ENCODE peak calls at places on chromosomes 4 and X, in four cellular contexts. One of them, this sample, is unnamed.

GRCh38 chr4:117868201-117868600 is 166.1 kb upstream of the NDST3 start:
- DNase-seq in lower lobe of right lung: no peak
- DNase-seq in RWPE1: no peak
- DNase-seq in fibroblast of pulmonary artery: no peak
- DNase-seq in this sample: no peak

GRCh38 chr4:151679247-151679646 is 81.6 kb downstream of the GATB start:
- DNase-seq in RWPE1: no peak
- DNase-seq in lower lobe of right lung: no peak
- DNase-seq in fibroblast of pulmonary artery: no peak
- DNase-seq in this sample: no peak

GRCh38 chr4:146511381-146511780 is 10.4 kb downstream of the SLC10A7 start:
- DNase-seq in fibroblast of pulmonary artery: no peak
- DNase-seq in lower lobe of right lung: no peak
- DNase-seq in RWPE1: no peak
- DNase-seq in this sample: no peak

GRCh38 chr4:38567448-38567847 is 96.6 kb upstream of the KLF3 start:
- DNase-seq in lower lobe of right lung: no peak
- DNase-seq in RWPE1: no peak
- DNase-seq in fibroblast of pulmonary artery: no peak
- DNase-seq in this sample: no peak

GRCh38 chr4:121360496-121360895 is 20.3 kb downstream of the QRFPR start:
- DNase-seq in lower lobe of right lung: no peak
- DNase-seq in RWPE1: no peak
- DNase-seq in fibroblast of pulmonary artery: peak
- DNase-seq in this sample: no peak

GRCh38 chr4:15898902-15899301 is 39.6 kb downstream of the FGFBP1 start:
- DNase-seq in lower lobe of right lung: no peak
- DNase-seq in RWPE1: no peak
- DNase-seq in fibroblast of pulmonary artery: no peak
- DNase-seq in this sample: no peak

GRCh38 chr4:4433941-4434340 is 47.0 kb downstream of the NSG1 start:
- DNase-seq in lower lobe of right lung: no peak
- DNase-seq in RWPE1: no peak
- DNase-seq in fibroblast of pulmonary artery: no peak
- DNase-seq in this sample: no peak

GRCh38 chr4:78684196-78685079 is 91.7 kb upstream of the BMP2K start:
- DNase-seq in RWPE1: no peak
- DNase-seq in lower lobe of right lung: no peak
- DNase-seq in fibroblast of pulmonary artery: peak
- DNase-seq in this sample: no peak

GRCh38 chrX:31423575-31424284 is 351.9 kb upstream of the FTHL17 start:
- DNase-seq in fibroblast of pulmonary artery: peak
- DNase-seq in lower lobe of right lung: no peak
- DNase-seq in RWPE1: peak
- DNase-seq in this sample: peak

GRCh38 chrX:153635388-153635787 is 11.6 kb upstream of the DUSP9 start:
- DNase-seq in fibroblast of pulmonary artery: no peak
- DNase-seq in lower lobe of right lung: no peak
- DNase-seq in RWPE1: no peak
- DNase-seq in this sample: no peak

GRCh38 chrX:69153060-69153730 is 12.1 kb downstream of the PJA1 start:
- DNase-seq in fibroblast of pulmonary artery: peak
- DNase-seq in RWPE1: peak
- DNase-seq in lower lobe of right lung: no peak
- DNase-seq in this sample: no peak

GRCh38 chr4:2412534-2412884 is 5.9 kb downstream of the ZFYVE28 start:
- DNase-seq in lower lobe of right lung: no peak
- DNase-seq in RWPE1: no peak
- DNase-seq in fibroblast of pulmonary artery: no peak
- DNase-seq in this sample: no peak

GRCh38 chrX:24860140-24860539 is 155.6 kb downstream of the ARX start:
- DNase-seq in fibroblast of pulmonary artery: peak
- DNase-seq in RWPE1: no peak
- DNase-seq in lower lobe of right lung: no peak
- DNase-seq in this sample: no peak

GRCh38 chrX:146054311-146054710 is 236.7 kb downstream of the SLITRK2 start:
- DNase-seq in lower lobe of right lung: no peak
- DNase-seq in fibroblast of pulmonary artery: no peak
- DNase-seq in RWPE1: no peak
- DNase-seq in this sample: no peak

GRCh38 chrX:115912372-115912897 is 258.1 kb upstream of the AGTR2 start:
- DNase-seq in lower lobe of right lung: no peak
- DNase-seq in fibroblast of pulmonary artery: no peak
- DNase-seq in RWPE1: no peak
- DNase-seq in this sample: no peak
- TF ChIP-seq CTCF in lower lobe of right lung: no peak
- TF ChIP-seq CTCF in fibroblast of pulmonary artery: peak
- TF ChIP-seq CTCF in RWPE1: no peak
- TF ChIP-seq CTCF in this sample: peak

GRCh38 chr4:107153228-107153627 is 117.1 kb upstream of the DKK2 start:
- DNase-seq in lower lobe of right lung: peak
- DNase-seq in fibroblast of pulmonary artery: peak
- DNase-seq in RWPE1: no peak
- DNase-seq in this sample: peak

GRCh38 chr4:107147864-107148263 is 111.8 kb upstream of the DKK2 start:
- DNase-seq in fibroblast of pulmonary artery: no peak
- DNase-seq in RWPE1: no peak
- DNase-seq in lower lobe of right lung: no peak
- DNase-seq in this sample: no peak

GRCh38 chr4:107153956-107154355 is 117.8 kb upstream of the DKK2 start:
- DNase-seq in fibroblast of pulmonary artery: peak
- DNase-seq in RWPE1: no peak
- DNase-seq in lower lobe of right lung: no peak
- DNase-seq in this sample: no peak

GRCh38 chr4:107151173-107151572 is 115.1 kb upstream of the DKK2 start:
- DNase-seq in fibroblast of pulmonary artery: no peak
- DNase-seq in RWPE1: no peak
- DNase-seq in lower lobe of right lung: no peak
- DNase-seq in this sample: no peak

GRCh38 chr4:107148922-107149321 is 112.8 kb upstream of the DKK2 start:
- DNase-seq in fibroblast of pulmonary artery: no peak
- DNase-seq in RWPE1: no peak
- DNase-seq in lower lobe of right lung: no peak
- DNase-seq in this sample: no peak
- TF ChIP-seq CTCF in fibroblast of pulmonary artery: no peak
- TF ChIP-seq CTCF in RWPE1: no peak
- TF ChIP-seq CTCF in lower lobe of right lung: no peak
- TF ChIP-seq CTCF in this sample: no peak

DNA sequence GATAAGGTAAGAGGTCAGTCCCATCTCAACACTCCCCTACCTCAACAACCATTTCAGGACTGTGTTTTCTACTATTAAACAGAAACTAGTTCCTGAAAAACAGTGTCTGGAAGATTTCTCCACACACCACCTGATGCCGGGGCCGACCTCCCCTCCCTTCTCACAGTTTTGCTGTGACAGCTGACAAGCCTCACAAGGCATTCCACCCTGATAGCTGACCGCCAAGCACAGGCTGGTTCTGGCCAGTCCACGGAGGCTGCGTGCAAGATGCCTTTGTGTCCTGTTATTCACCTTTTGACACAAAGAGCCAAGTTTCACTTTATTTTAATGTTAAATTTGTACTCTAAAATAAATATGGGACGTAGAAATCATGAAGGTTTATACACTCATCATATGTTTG is 758.6 kb downstream of the PDHA2 start:
- DNase-seq in lower lobe of right lung: no peak
- DNase-seq in RWPE1: no peak
- DNase-seq in fibroblast of pulmonary artery: peak
- DNase-seq in this sample: no peak
- TF ChIP-seq CTCF in lower lobe of right lung: no peak
- TF ChIP-seq CTCF in RWPE1: no peak
- TF ChIP-seq CTCF in fibroblast of pulmonary artery: no peak
- TF ChIP-seq CTCF in this sample: no peak

DNA sequence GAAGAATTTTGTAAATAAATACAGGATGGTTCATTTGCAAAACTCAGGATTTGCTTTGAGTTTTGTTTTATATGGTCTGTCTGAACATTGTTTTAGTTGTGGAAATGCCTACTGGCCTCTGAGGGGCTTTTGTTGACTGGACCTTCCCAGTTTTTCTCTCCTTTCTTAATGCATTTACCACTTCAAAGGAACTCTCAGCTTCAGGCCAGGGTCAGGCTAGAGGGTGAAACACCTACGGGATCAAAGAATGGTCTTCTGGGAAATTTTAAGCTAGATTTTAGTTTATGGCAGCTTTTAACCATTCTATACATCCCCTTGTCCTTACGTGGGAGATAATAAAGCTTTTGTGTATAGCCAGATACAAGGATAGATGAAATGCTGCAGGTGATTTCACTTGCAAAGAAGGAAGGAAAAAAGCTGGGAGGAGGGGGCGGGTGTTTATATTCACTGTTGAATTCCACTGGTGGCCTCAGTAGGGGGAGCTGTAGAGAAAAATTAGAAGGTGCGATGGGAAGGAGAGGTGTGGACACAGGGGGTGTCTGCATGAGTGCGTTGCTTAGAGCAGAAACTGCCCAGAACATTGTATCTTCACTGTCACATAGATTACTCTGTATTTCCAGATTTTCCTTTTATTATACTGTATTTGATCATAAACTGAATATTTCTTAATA is 151.8 kb downstream of the TSPAN5 start:
- DNase-seq in lower lobe of right lung: no peak
- DNase-seq in fibroblast of pulmonary artery: no peak
- DNase-seq in RWPE1: no peak
- DNase-seq in this sample: peak
- TF ChIP-seq CTCF in lower lobe of right lung: no peak
- TF ChIP-seq CTCF in fibroblast of pulmonary artery: peak
- TF ChIP-seq CTCF in RWPE1: no peak
- TF ChIP-seq CTCF in this sample: no peak

GRCh38 chrX:103845165-103845653 is 13.2 kb upstream of the RAB9B start:
- DNase-seq in fibroblast of pulmonary artery: peak
- DNase-seq in lower lobe of right lung: no peak
- DNase-seq in RWPE1: peak
- DNase-seq in this sample: peak
- TF ChIP-seq CTCF in fibroblast of pulmonary artery: peak
- TF ChIP-seq CTCF in lower lobe of right lung: peak
- TF ChIP-seq CTCF in RWPE1: peak
- TF ChIP-seq CTCF in this sample: peak

DNA sequence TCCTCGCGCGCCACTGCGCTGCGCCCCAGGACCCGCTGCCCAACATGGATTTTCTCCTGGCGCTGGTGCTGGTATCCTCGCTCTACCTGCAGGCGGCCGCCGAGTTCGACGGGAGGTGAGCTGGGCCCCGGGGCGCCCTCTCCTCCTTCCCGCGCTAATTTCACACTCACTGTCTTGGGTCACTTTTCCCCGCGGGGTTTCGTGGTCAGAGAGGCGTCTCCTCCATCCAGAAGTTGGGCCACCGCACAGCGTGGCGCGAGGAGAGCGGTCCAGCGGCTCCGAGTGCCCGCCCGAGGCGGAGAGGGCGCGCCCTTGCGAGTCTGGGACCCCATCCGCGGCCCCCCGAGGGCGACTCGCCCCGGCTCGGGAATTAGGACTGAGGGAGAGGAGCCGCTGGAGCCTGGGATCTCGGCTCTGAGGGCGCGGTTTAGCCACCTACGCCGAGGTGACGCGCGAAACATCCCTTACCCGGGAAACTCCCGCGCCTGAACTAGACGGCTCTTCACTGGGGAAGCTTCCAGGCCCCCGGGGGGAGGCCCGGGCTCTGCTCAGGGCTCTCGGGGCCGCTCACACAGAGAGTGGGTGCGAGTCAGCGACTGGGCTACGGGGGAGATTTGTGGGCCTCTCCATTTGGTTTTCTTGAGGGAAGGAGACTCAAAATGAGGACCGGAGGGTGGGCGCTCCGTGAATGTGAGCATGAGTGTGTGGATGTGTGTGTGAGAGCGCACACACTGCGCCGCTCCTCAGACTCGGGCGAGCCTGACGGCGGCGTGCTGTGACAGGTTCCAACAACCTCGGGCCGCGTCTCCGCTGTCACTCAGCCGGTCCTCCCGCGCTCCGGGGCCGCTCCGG is 564 bp downstream of the NPNT start:
- DNase-seq in fibroblast of pulmonary artery: no peak
- DNase-seq in RWPE1: peak
- DNase-seq in lower lobe of right lung: peak
- DNase-seq in this sample: peak
- TF ChIP-seq CTCF in fibroblast of pulmonary artery: no peak
- TF ChIP-seq CTCF in RWPE1: peak
- TF ChIP-seq CTCF in lower lobe of right lung: peak
- TF ChIP-seq CTCF in this sample: peak

GRCh38 chr4:185304944-185305690 is 90.6 kb downstream of the LRP2BP start:
- DNase-seq in lower lobe of right lung: peak
- DNase-seq in RWPE1: no peak
- DNase-seq in fibroblast of pulmonary artery: peak
- DNase-seq in this sample: peak

GRCh38 chr4:185305979-185306442 is 89.7 kb downstream of the LRP2BP start:
- DNase-seq in fibroblast of pulmonary artery: peak
- DNase-seq in RWPE1: peak
- DNase-seq in lower lobe of right lung: no peak
- DNase-seq in this sample: no peak

GRCh38 chr4:185309770-185310169 is 86.0 kb downstream of the LRP2BP start:
- DNase-seq in RWPE1: no peak
- DNase-seq in fibroblast of pulmonary artery: no peak
- DNase-seq in lower lobe of right lung: no peak
- DNase-seq in this sample: no peak

GRCh38 chr4:185304541-185304940 is 91.2 kb downstream of the LRP2BP start:
- DNase-seq in lower lobe of right lung: no peak
- DNase-seq in fibroblast of pulmonary artery: no peak
- DNase-seq in RWPE1: no peak
- DNase-seq in this sample: no peak

GRCh38 chr4:185307136-185307950 is 88.4 kb downstream of the LRP2BP start:
- DNase-seq in lower lobe of right lung: no peak
- DNase-seq in RWPE1: peak
- DNase-seq in fibroblast of pulmonary artery: no peak
- DNase-seq in this sample: no peak
- TF ChIP-seq CTCF in lower lobe of right lung: no peak
- TF ChIP-seq CTCF in RWPE1: no peak
- TF ChIP-seq CTCF in fibroblast of pulmonary artery: no peak
- TF ChIP-seq CTCF in this sample: no peak

DNA sequence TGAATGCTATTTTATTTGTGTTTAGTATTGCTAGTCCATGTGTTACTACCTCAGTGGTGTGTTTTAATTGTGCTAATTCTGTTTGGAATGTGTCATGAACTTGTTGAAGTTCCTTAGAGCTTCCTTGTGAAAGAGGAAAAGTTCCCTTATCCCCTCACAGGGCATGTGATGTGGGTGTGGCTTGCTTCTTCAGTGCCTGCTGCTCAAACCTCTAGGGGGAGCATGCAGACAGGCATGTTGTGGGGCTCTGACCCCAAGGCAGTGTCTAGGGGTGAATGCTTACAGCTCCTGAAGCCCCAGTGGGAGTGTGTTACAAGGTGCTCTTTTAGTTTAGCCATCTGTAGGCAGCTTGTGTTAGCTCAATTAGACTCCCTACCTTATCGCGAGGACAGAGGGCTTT is 86.5 kb downstream of the MAGED4 start:
- DNase-seq in lower lobe of right lung: no peak
- DNase-seq in RWPE1: no peak
- DNase-seq in fibroblast of pulmonary artery: peak
- DNase-seq in this sample: peak
- TF ChIP-seq CTCF in lower lobe of right lung: peak
- TF ChIP-seq CTCF in RWPE1: no peak
- TF ChIP-seq CTCF in fibroblast of pulmonary artery: peak
- TF ChIP-seq CTCF in this sample: no peak